ENCODE peak calls at places on chromosomes 4 and X, in seven cellular contexts. O is nephron progenitor cell, U is GM04503, J is smooth muscle cell of the brain vasculature, G is retina, L is osteoblast, P is iPS DF 19.7. K is an unnamed sample.
A peak's percentile ranks its signal among the peaks of the same experiment; 100 is the strongest.

GRCh38 chrX:136157187-136157586 is 9.9 kb downstream of the FHL1 start:
- DNase-seq in L (no peak), P (no peak), O (no peak), J (no peak), U (no peak), G (no peak), K (no peak)

GRCh38 chr4:79294064-79294463 is 31.8 kb downstream of the NAA11 start:
- DNase-seq in J (no peak), O (no peak), U (no peak), G (no peak), L (peak; percentile 19), P (no peak), K (no peak)

GRCh38 chr4:150828159-150828558 is 186.9 kb downstream of the LRBA start:
- DNase-seq in P (no peak), G (no peak), J (no peak), O (no peak), U (no peak), L (no peak), K (no peak)

GRCh38 chrX:107324493-107325310 is 118.3 kb downstream of the DNAAF6 start:
- DNase-seq in J (no peak), O (peak; percentile 90), G (peak; percentile 78), L (peak; percentile 77), P (peak; percentile 63), U (no peak), K (peak; percentile 2)

GRCh38 chr4:7367894-7368293 is 66.8 kb downstream of the PSAPL1 start:
- DNase-seq in L (peak; percentile 81), O (no peak), G (no peak), U (no peak), J (no peak), P (no peak), K (no peak)

GRCh38 chrX:136754641-136755040 is 26.1 kb downstream of the ARHGEF6 start:
- DNase-seq in O (no peak), J (no peak), U (no peak), P (no peak), L (peak; percentile 27), G (no peak), K (no peak)

GRCh38 chr4:169024762-169025161 is 14.7 kb upstream of the CBR4 start:
- DNase-seq in O (no peak), P (no peak), G (peak; percentile 44), J (no peak), L (peak; percentile 67), U (no peak), K (peak; percentile 68)

GRCh38 chr4:73450398-73451004 is 14.5 kb downstream of the AFP start:
- DNase-seq in P (no peak), J (no peak), G (no peak), L (peak; percentile 39), U (peak; percentile 85), O (no peak), K (no peak)

GRCh38 chrX:1491851-1492349 is 39.2 kb upstream of the ASMTL start:
- DNase-seq in G (peak; percentile 18), L (no peak), O (peak; percentile 55), U (no peak), J (no peak), P (peak; percentile 56), K (no peak)

GRCh38 chr4:76430519-76431388 is 4.3 kb upstream of the SHROOM3 start:
- DNase-seq in U (peak; percentile 13), J (peak; percentile 23), L (no peak), G (peak; percentile 60), P (no peak), O (peak; percentile 15), K (peak; percentile 61)

GRCh38 chrX:109890910-109891502 is 111.9 kb upstream of the TMEM164 start:
- DNase-seq in J (no peak), O (peak; percentile 79), L (peak; percentile 67), P (no peak), U (no peak), G (peak; percentile 58), K (peak; percentile 53)

GRCh38 chr4:97938141-97938540 is 205.1 kb downstream of the STPG2 start:
- DNase-seq in U (no peak), L (no peak), O (no peak), J (no peak), G (no peak), P (no peak), K (no peak)

GRCh38 chrX:113644426-113644825 is 803.8 kb upstream of the AMOT start:
- DNase-seq in P (no peak), G (no peak), O (no peak), L (peak; percentile 43), J (no peak), U (peak; percentile 44), K (no peak)

GRCh38 chr4:17719106-17719505 is 62.3 kb downstream of the FAM184B start:
- DNase-seq in J (no peak), L (no peak), G (no peak), P (no peak), O (no peak), U (no peak), K (no peak)

GRCh38 chrX:110046971-110047370 is 44.1 kb downstream of the TMEM164 start:
- DNase-seq in L (no peak), J (no peak), O (no peak), P (no peak), U (no peak), G (no peak), K (no peak)

GRCh38 chr4:110472583-110473329 is 3.2 kb upstream of the ENPEP start:
- DNase-seq in U (no peak), G (no peak), J (no peak), L (no peak), P (peak; percentile 90), O (no peak), K (no peak)